ENCODE peak calls at places on chromosomes 12 and 14, in seven cellular contexts. C, H, Y, W, N, Q and V are unnamed samples.
A peak's percentile ranks its signal among the peaks of the same experiment; 100 is the strongest.

GRCh38 chr14:90382491-90383125 is 14.2 kb upstream of the CALM1 start:
- DNase-seq in H (no peak), Y (peak; percentile 49), N (peak; percentile 67), Q (peak; percentile 68), C (peak; percentile 74), W (peak; percentile 56), V (peak; percentile 76)

GRCh38 chr12:116423053-116423452 is 136.1 kb upstream of the MAP1LC3B2 start:
- DNase-seq in W (no peak), N (no peak), H (no peak), Q (peak; percentile 57), Y (peak; percentile 63), C (no peak), V (peak; percentile 50)

GRCh38 chr12:57214398-57214781 is 2.2 kb upstream of the NXPH4 start:
- DNase-seq in C (peak; percentile 87), W (peak; percentile 77), Q (peak; percentile 65), H (no peak), N (peak; percentile 57), Y (no peak), V (no peak)

GRCh38 chr14:75566321-75566720 is 12.1 kb upstream of the FLVCR2 start:
- DNase-seq in Y (no peak), C (no peak), Q (no peak), N (no peak), H (no peak), W (no peak), V (peak; percentile 69)

GRCh38 chr12:71475280-71475679 is 35.7 kb downstream of the LGR5 start:
- DNase-seq in N (no peak), W (no peak), Y (no peak), C (no peak), H (no peak), Q (peak; percentile 15), V (peak; percentile 26)

GRCh38 chr12:55675671-55676070 is 32.0 kb downstream of the ITGA7 start:
- DNase-seq in Q (no peak), W (no peak), Y (no peak), H (no peak), N (no peak), C (no peak), V (no peak)

GRCh38 chr14:81256289-81256960 is 35.7 kb upstream of the GTF2A1 start:
- DNase-seq in N (no peak), Y (no peak), C (no peak), W (no peak), H (no peak), Q (no peak), V (no peak)

GRCh38 chr12:31742891-31743290 is 14.1 kb upstream of the AMN1 start:
- DNase-seq in H (no peak), W (no peak), Y (no peak), Q (no peak), N (no peak), C (peak; percentile 76), V (no peak)